ENCODE peak calls at places on chromosome 20, in six cellular contexts. U is fibroblast of lung; Q is CD8-positive, alpha-beta T cell; C is esophagus squamous epithelium; W is cardiac muscle cell; D is BJ. M is an unnamed sample.

GRCh38 chr20:61959301-61959700 is 106.4 kb downstream of the TAF4 start:
- DNase-seq in D (no peak), U (no peak), C (no peak), Q (no peak), W (no peak), M (no peak)

GRCh38 chr20:43736588-43737091 is 9.8 kb upstream of the GTSF1L start:
- DNase-seq in U (no peak), W (peak), C (no peak), Q (no peak), D (no peak), M (peak)

GRCh38 chr20:63321148-63321831 is 28.3 kb downstream of the COL20A1 start:
- DNase-seq in D (peak), C (no peak), Q (no peak), W (peak), U (peak), M (peak)

GRCh38 chr20:47406849-47407682 is 50.6 kb upstream of the ZMYND8 start:
- DNase-seq in U (peak), W (no peak), D (no peak), C (no peak), Q (no peak), M (peak)

GRCh38 chr20:3258429-3258828 is 19.4 kb upstream of the SLC4A11 start:
- DNase-seq in Q (no peak), D (no peak), W (no peak), C (no peak), U (no peak), M (no peak)

GRCh38 chr20:46914789-46915359 is 20.2 kb downstream of the EYA2 start:
- DNase-seq in C (no peak), D (no peak), Q (no peak), W (no peak), U (no peak), M (no peak)

GRCh38 chr20:41887500-41887899 is 269.3 kb upstream of the CHD6 start:
- DNase-seq in W (no peak), U (no peak), Q (no peak), C (no peak), D (no peak), M (no peak)

GRCh38 chr20:21184810-21185209 is 58.9 kb downstream of the KIZ start:
- DNase-seq in Q (no peak), C (no peak), D (no peak), W (peak), U (peak), M (peak)

GRCh38 chr20:61757678-61758555 is 307.8 kb downstream of the TAF4 start:
- DNase-seq in U (peak), C (no peak), W (peak), Q (no peak), D (no peak), M (peak)

DNA sequence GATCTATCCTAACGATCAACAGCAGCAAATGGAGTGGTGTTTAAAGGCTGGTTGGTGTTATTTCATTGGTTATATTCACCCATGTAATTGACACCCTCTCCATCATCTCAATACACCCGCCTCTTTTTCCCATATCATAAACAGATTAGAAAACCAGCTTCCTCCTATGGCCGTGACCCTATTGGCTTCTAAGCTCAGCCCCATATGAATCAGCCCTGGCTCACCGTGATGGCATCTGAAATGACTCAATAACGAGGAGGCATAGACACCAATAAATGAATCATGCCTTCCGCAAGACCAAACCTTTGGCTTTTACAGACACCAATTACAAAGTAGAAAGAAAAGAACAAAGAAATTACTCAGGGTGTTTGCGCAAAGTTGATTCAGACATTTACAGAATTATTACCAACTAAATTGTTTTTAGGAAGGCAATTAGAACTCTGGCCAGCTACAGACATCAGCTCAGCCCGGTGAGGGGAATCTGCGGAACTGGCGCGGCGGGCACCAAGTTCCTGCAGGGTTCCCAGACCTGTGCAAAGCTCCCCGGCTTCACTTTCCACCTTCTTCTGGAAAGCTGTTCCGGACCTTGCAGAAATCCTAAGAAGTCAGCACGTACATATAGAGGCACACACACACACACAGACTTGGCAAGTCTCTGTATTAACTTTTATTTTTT is 11.5 kb downstream of the PMEPA1 start:
- DNase-seq in D (peak), Q (peak), C (no peak), U (peak), W (peak), M (peak)
- H3K4me3 ChIP-seq in D (no peak), Q (no peak), C (no peak), U (no peak), W (no peak), M (peak)

GRCh38 chr20:38219006-38219950 is 41.3 kb downstream of the KIAA1755 start:
- DNase-seq in C (no peak), Q (no peak), W (no peak), U (no peak), D (no peak), M (no peak)
- TF ChIP-seq CTCF in C (no peak), Q (no peak), W (no peak), U (no peak), D (no peak), M (no peak)

DNA sequence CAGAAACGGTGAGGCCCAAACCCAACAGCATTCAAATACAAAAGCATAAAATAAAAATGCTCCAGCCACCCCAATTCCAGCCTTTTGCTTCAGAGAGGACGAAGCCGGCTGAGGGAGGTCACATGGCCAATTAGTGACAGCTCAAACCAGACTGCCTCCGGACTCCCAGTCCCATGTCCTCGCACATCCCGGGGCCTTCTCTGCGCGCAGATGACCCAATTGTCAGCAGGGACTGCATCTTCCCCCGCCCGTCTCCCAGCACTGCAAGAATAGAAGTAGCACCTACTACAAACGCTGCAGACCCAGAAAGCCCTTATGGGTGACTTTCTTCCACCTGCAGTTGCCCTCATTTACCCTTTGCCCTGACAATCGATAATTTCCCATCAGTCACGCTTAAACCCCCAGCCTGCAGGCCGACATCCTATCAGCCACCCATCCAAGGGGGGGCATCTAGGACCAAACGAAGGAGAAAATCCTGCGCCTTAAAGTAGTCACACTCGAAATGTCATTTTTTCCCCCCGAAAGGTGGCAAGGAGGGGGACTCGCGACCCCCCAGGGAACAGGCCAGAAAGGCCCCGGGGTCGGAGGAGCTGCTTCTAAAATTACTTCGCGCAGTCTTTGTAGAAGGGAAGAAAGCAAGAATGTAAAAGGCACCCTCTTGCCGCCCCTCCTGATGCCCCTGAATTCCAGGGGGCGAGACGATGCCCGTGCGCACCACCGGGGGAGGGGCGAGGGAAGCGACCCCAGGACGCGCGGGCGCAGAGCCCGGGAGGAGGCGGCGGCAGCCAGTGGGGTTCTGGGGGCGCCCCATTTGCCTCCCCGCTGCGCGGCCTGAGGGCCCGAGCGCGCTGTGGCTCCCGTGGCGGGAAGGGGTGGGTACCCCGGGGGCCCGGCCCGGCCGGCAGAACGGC is 792 bp downstream of the SLC23A2 start:
- DNase-seq in Q (no peak), U (no peak), C (no peak), W (no peak), D (no peak), M (no peak)
- H3K4me3 ChIP-seq in Q (peak), U (peak), C (peak), W (peak), D (peak), M (peak)

GRCh38 chr20:36574278-36575065 is 1.1 kb downstream of the TGIF2 start:
- DNase-seq in U (peak), W (peak), Q (peak), D (no peak), C (no peak), M (peak)

GRCh38 chr20:36571564-36572504 is 1.6 kb upstream of the TGIF2 start:
- DNase-seq in D (no peak), W (no peak), U (no peak), C (no peak), Q (no peak), M (no peak)

GRCh38 chr20:36573798-36574277 is 441 bp downstream of the TGIF2 start:
- DNase-seq in C (no peak), W (no peak), D (no peak), U (no peak), Q (no peak), M (no peak)

GRCh38 chr20:36572701-36573102 is 695 bp upstream of the TGIF2 start:
- DNase-seq in W (peak), C (no peak), Q (peak), U (peak), D (no peak), M (peak)

DNA sequence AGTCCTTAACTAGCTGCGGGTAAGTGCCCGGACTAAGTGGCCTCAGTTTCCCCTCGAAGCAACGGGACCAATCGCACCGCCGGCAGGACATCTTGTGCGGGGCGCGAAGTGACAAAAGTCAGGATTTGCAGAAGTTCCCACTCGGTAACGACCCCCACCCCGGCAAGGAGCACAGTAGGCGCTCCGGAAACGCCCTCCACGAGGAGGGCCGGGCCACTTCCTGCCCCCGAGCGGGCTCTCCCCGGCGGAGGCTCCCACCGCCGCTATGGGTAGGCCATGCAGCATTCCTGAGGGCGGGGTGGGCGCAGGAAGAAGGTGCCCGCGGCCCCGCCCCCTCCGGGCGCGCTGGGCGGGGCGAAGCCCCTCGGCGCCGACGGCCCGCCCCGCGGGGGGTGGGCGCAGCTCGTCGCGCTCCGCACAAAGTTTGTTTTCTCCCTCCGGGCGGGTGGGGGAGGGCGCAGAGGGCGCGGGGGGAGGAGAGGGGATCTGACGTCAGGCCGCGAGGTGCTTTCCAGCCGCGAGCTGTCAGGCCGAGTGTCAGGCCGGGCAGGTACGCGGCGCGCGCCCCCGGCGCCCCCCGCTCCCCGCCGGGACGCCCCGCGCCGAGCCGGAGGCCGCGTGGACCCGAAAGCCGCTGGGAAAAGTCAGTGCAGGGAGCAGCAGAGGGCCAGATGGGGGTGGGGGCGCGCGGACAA is at the start of gene TGIF2:
- DNase-seq in W (peak), D (peak), U (peak), Q (peak), C (peak), M (peak)
- TF ChIP-seq CTCF in W (no peak), D (no peak), U (no peak), Q (no peak), C (no peak), M (no peak)

GRCh38 chr20:32360333-32360634 is 2.2 kb downstream of the ASXL1 start:
- DNase-seq in C (no peak), W (no peak), Q (no peak), U (no peak), D (no peak), M (no peak)
- H3K4me3 ChIP-seq in C (peak), W (peak), Q (peak), U (peak), D (peak), M (peak)

GRCh38 chr20:19835533-19836222 is 77.6 kb downstream of the RIN2 start:
- DNase-seq in U (no peak), D (no peak), Q (no peak), W (no peak), C (no peak), M (no peak)
- TF ChIP-seq CTCF in U (no peak), D (no peak), Q (no peak), W (no peak), C (no peak), M (no peak)

GRCh38 chr20:22582386-22582959 is 1.9 kb downstream of the FOXA2 start:
- DNase-seq in C (no peak), Q (no peak), D (no peak), U (no peak), W (no peak), M (no peak)
- H3K4me3 ChIP-seq in C (peak), Q (no peak), D (no peak), U (no peak), W (no peak), M (no peak)

GRCh38 chr20:50380697-50381040 is 129.5 kb upstream of the PTPN1 start:
- DNase-seq in C (no peak), W (peak), U (peak), D (no peak), Q (no peak), M (peak)
- TF ChIP-seq CTCF in C (peak), W (peak), U (peak), D (peak), Q (no peak), M (peak)